ENCODE peak calls at places on chromosomes 3 and 15, in six cellular contexts. One of them, this sample, is unnamed. For H3K36me3, the result is how much of the 10 kb centered on the place peaks cover.

GRCh38 chr3:6560259-6560658 is 300.7 kb upstream of the GRM7 start:
- DNase-seq in kidney: no peak
- DNase-seq in thoracic aorta: no peak
- DNase-seq in A673: no peak
- DNase-seq in fibroblast of lung: no peak
- DNase-seq in body of pancreas: no peak
- DNase-seq in this sample: no peak

GRCh38 chr15:61820212-61820611 is 240.0 kb downstream of the VPS13C start:
- DNase-seq in A673: no peak
- DNase-seq in fibroblast of lung: no peak
- DNase-seq in thoracic aorta: no peak
- DNase-seq in body of pancreas: no peak
- DNase-seq in kidney: no peak
- DNase-seq in this sample: no peak

GRCh38 chr3:196080517-196080841 is 1.4 kb downstream of the TFRC start:
- DNase-seq in A673: no peak
- DNase-seq in fibroblast of lung: no peak
- DNase-seq in body of pancreas: no peak
- DNase-seq in kidney: no peak
- DNase-seq in thoracic aorta: no peak
- DNase-seq in this sample: no peak

GRCh38 chr15:55288006-55288717 is 1.5 kb downstream of the RAB27A start:
- DNase-seq in A673: no peak
- DNase-seq in body of pancreas: no peak
- DNase-seq in fibroblast of lung: no peak
- DNase-seq in thoracic aorta: no peak
- DNase-seq in kidney: no peak
- DNase-seq in this sample: no peak

GRCh38 chr15:57235865-57236264 is 140.4 kb upstream of the CGNL1 start:
- DNase-seq in kidney: no peak
- DNase-seq in fibroblast of lung: peak
- DNase-seq in thoracic aorta: no peak
- DNase-seq in A673: peak
- DNase-seq in body of pancreas: no peak
- DNase-seq in this sample: peak

GRCh38 chr3:14319654-14320182 is 82.7 kb upstream of the SLC6A6 start:
- DNase-seq in thoracic aorta: no peak
- DNase-seq in body of pancreas: peak
- DNase-seq in A673: peak
- DNase-seq in kidney: no peak
- DNase-seq in fibroblast of lung: peak
- DNase-seq in this sample: peak

GRCh38 chr3:50237133-50237651 is 1.2 kb downstream of the GNAI2 start:
- DNase-seq in A673: peak
- DNase-seq in fibroblast of lung: peak
- DNase-seq in kidney: peak
- DNase-seq in body of pancreas: no peak
- DNase-seq in thoracic aorta: no peak
- DNase-seq in this sample: no peak

GRCh38 chr3:136670166-136670565 is 82.0 kb downstream of the STAG1 start:
- DNase-seq in thoracic aorta: no peak
- DNase-seq in fibroblast of lung: no peak
- DNase-seq in A673: no peak
- DNase-seq in body of pancreas: no peak
- DNase-seq in kidney: no peak
- DNase-seq in this sample: no peak

GRCh38 chr3:113601240-113601639 is 68.9 kb downstream of the SIDT1 start:
- DNase-seq in thoracic aorta: no peak
- DNase-seq in body of pancreas: no peak
- DNase-seq in fibroblast of lung: no peak
- DNase-seq in kidney: no peak
- DNase-seq in A673: no peak
- DNase-seq in this sample: no peak

GRCh38 chr15:67824900-67825879 is at the start of gene SKOR1:
- DNase-seq in kidney: peak
- DNase-seq in body of pancreas: no peak
- DNase-seq in thoracic aorta: no peak
- DNase-seq in fibroblast of lung: peak
- DNase-seq in A673: no peak
- DNase-seq in this sample: no peak

GRCh38 chr3:156787015-156787414 is 39.1 kb upstream of the LEKR1 start:
- DNase-seq in fibroblast of lung: no peak
- DNase-seq in thoracic aorta: no peak
- DNase-seq in A673: no peak
- DNase-seq in body of pancreas: no peak
- DNase-seq in kidney: no peak
- DNase-seq in this sample: no peak

GRCh38 chr3:15805756-15806266 is 8.0 kb upstream of the ANKRD28 start:
- DNase-seq in kidney: no peak
- DNase-seq in fibroblast of lung: peak
- DNase-seq in A673: no peak
- DNase-seq in thoracic aorta: no peak
- DNase-seq in body of pancreas: no peak
- DNase-seq in this sample: no peak

GRCh38 chr3:129182390-129183180 is 1.1 kb downstream of the CNBP start:
- DNase-seq in thoracic aorta: no peak
- DNase-seq in A673: peak
- DNase-seq in fibroblast of lung: no peak
- DNase-seq in kidney: no peak
- DNase-seq in body of pancreas: no peak
- DNase-seq in this sample: peak

GRCh38 chr3:47612879-47613278 is 34.2 kb upstream of the CSPG5 start:
- DNase-seq in A673: no peak
- DNase-seq in fibroblast of lung: no peak
- DNase-seq in thoracic aorta: no peak
- DNase-seq in body of pancreas: no peak
- DNase-seq in kidney: no peak
- DNase-seq in this sample: no peak

GRCh38 chr3:16474920-16475319 is 38.6 kb downstream of the RFTN1 start:
- DNase-seq in thoracic aorta: no peak
- DNase-seq in fibroblast of lung: peak
- DNase-seq in kidney: no peak
- DNase-seq in A673: no peak
- DNase-seq in body of pancreas: no peak
- DNase-seq in this sample: no peak

GRCh38 chr3:124563376-124563775 is 166.9 kb upstream of the UMPS start:
- DNase-seq in thoracic aorta: no peak
- DNase-seq in A673: no peak
- DNase-seq in fibroblast of lung: peak
- DNase-seq in body of pancreas: no peak
- DNase-seq in kidney: no peak
- DNase-seq in this sample: no peak

GRCh38 chr3:4985330-4986174 is 6.3 kb downstream of the BHLHE40 start:
- DNase-seq in A673: no peak
- DNase-seq in thoracic aorta: no peak
- DNase-seq in kidney: peak
- DNase-seq in body of pancreas: peak
- DNase-seq in fibroblast of lung: no peak
- DNase-seq in this sample: peak

GRCh38 chr15:62121273-62122015 is 43.6 kb downstream of the C2CD4B start:
- DNase-seq in kidney: no peak
- DNase-seq in fibroblast of lung: no peak
- DNase-seq in thoracic aorta: no peak
- DNase-seq in A673: no peak
- DNase-seq in body of pancreas: no peak
- DNase-seq in this sample: no peak

GRCh38 chr15:31433101-31433500 is 106.5 kb downstream of the KLF13 start:
- DNase-seq in kidney: no peak
- DNase-seq in body of pancreas: no peak
- DNase-seq in A673: no peak
- DNase-seq in thoracic aorta: no peak
- DNase-seq in fibroblast of lung: no peak
- DNase-seq in this sample: peak

GRCh38 chr3:48399387-48400172 is 27.6 kb downstream of the FBXW12 start:
- DNase-seq in fibroblast of lung: no peak
- DNase-seq in A673: no peak
- DNase-seq in kidney: peak
- DNase-seq in thoracic aorta: no peak
- DNase-seq in body of pancreas: peak
- DNase-seq in this sample: no peak

DNA sequence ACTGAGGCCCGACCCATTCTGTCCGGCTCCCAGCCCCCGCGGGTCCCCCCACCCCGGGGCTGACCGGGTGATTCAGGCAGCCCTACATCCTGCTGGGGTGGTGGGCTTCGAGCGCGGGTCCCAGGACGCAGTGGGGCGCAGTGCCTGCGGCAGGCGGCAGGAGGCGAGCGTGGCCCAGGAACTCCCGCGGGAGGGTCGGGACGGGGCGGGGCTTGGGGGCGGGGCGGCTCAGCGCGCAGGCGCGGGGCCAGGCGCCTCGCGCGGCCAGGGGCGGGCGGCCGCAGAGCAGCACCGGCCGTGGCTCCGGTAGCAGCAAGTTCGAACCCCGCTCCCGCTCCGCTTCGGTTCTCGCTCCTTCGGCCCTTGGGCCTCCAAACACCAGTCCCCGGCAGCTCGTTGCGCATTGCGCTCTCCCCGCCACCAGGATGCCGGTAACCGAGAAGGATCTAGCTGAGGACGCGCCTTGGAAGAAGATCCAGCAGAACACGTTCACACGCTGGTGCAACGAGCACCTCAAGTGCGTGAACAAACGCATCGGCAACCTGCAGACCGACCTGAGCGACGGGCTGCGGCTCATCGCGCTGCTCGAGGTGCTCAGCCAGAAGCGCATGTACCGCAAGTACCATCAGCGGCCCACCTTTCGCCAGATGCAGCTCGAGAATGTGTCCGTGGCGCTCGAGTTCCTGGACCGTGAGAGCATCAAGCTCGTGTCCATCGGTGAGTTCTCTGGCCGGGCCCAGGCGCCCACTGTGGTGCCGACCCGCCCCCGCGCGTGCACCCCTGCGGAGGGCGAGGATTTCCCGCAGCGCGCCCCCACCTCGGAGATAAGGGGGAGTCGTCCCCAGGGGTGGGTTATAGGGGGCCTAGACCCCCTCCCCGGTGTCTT is at the start of gene FLNB:
- DNase-seq in body of pancreas: peak
- DNase-seq in thoracic aorta: no peak
- DNase-seq in kidney: peak
- DNase-seq in fibroblast of lung: peak
- DNase-seq in A673: peak
- DNase-seq in this sample: peak
- H3K4me3 ChIP-seq in body of pancreas: peak
- H3K4me3 ChIP-seq in thoracic aorta: peak
- H3K4me3 ChIP-seq in kidney: peak
- H3K4me3 ChIP-seq in fibroblast of lung: peak
- H3K4me3 ChIP-seq in A673: peak
- H3K4me3 ChIP-seq in this sample: peak

GRCh38 chr3:146387566-146387965 is 81.8 kb downstream of the PLSCR2 start:
- DNase-seq in body of pancreas: no peak
- DNase-seq in A673: no peak
- DNase-seq in thoracic aorta: no peak
- DNase-seq in kidney: no peak
- DNase-seq in fibroblast of lung: no peak
- DNase-seq in this sample: no peak
- H3K36me3 ChIP-seq in body of pancreas: under half
- H3K36me3 ChIP-seq in A673: under half
- H3K36me3 ChIP-seq in thoracic aorta: under half
- H3K36me3 ChIP-seq in kidney: under half
- H3K36me3 ChIP-seq in fibroblast of lung: under half
- H3K36me3 ChIP-seq in this sample: under half

GRCh38 chr3:172098698-172099494 is 59.5 kb downstream of the FNDC3B start:
- DNase-seq in fibroblast of lung: no peak
- DNase-seq in body of pancreas: peak
- DNase-seq in A673: no peak
- DNase-seq in thoracic aorta: no peak
- DNase-seq in kidney: no peak
- DNase-seq in this sample: no peak
- H3K4me3 ChIP-seq in fibroblast of lung: no peak
- H3K4me3 ChIP-seq in body of pancreas: no peak
- H3K4me3 ChIP-seq in A673: no peak
- H3K4me3 ChIP-seq in thoracic aorta: no peak
- H3K4me3 ChIP-seq in kidney: no peak
- H3K4me3 ChIP-seq in this sample: no peak

GRCh38 chr3:123299581-123299980 is 97.8 kb downstream of the SEC22A start:
- DNase-seq in A673: no peak
- DNase-seq in body of pancreas: no peak
- DNase-seq in kidney: peak
- DNase-seq in thoracic aorta: no peak
- DNase-seq in fibroblast of lung: no peak
- DNase-seq in this sample: no peak

GRCh38 chr3:123302961-123303360 is 101.2 kb downstream of the SEC22A start:
- DNase-seq in kidney: peak
- DNase-seq in body of pancreas: no peak
- DNase-seq in fibroblast of lung: no peak
- DNase-seq in A673: no peak
- DNase-seq in thoracic aorta: no peak
- DNase-seq in this sample: no peak

GRCh38 chr3:123300572-123300971 is 98.8 kb downstream of the SEC22A start:
- DNase-seq in fibroblast of lung: no peak
- DNase-seq in kidney: no peak
- DNase-seq in body of pancreas: no peak
- DNase-seq in A673: no peak
- DNase-seq in thoracic aorta: no peak
- DNase-seq in this sample: no peak

GRCh38 chr3:123300056-123300455 is 98.3 kb downstream of the SEC22A start:
- DNase-seq in fibroblast of lung: no peak
- DNase-seq in body of pancreas: no peak
- DNase-seq in kidney: peak
- DNase-seq in thoracic aorta: no peak
- DNase-seq in A673: no peak
- DNase-seq in this sample: no peak

DNA sequence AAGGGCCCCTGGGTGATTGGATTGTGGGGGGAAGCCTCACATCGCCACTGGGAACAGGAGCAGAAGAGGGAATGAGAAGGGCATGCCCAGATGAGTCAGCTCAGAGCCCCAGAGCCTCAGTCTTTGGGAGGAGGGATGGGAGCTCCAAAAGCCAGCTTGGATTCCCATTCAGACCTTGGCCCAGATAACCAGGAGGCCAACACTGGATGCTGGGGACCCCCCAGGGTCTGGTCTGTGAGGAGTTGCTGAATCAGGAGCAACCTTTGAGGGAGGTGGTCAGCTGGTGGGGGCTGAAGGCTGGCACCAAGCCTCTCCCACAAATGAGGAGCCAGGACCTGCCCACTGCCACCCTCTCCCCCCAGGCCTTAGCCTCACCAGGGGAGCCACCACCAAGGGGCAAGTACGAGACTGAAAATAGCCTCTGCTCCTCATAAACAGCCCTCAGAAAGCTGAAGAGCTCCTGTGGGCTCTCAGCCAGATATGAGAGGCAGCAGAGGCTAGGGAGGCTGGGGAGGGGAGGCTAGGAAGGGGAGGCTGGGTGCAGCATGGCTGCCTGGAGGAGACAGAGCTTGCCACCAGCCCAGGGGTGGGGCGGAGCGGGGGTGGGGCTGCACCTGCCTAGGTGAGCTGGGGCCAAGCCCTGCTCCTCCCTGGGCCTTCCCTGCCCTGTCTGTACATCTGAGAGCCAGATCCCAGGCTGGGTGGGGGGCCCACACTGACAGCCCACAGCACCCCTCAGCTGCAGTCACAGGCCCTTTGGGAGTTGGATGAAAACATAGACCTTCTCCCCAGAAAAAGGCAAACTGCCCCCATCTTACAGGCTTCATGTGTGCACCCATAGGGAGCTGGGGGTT is 99.8 kb downstream of the SEC22A start:
- DNase-seq in kidney: peak
- DNase-seq in A673: no peak
- DNase-seq in body of pancreas: no peak
- DNase-seq in fibroblast of lung: no peak
- DNase-seq in thoracic aorta: no peak
- DNase-seq in this sample: no peak
- H3K36me3 ChIP-seq in kidney: under half
- H3K36me3 ChIP-seq in A673: under half
- H3K36me3 ChIP-seq in body of pancreas: under half
- H3K36me3 ChIP-seq in fibroblast of lung: under half
- H3K36me3 ChIP-seq in thoracic aorta: half or more
- H3K36me3 ChIP-seq in this sample: under half

GRCh38 chr3:123028233-123028828 is 768 bp upstream of the SEMA5B start:
- DNase-seq in thoracic aorta: no peak
- DNase-seq in kidney: no peak
- DNase-seq in body of pancreas: peak
- DNase-seq in A673: peak
- DNase-seq in fibroblast of lung: peak
- DNase-seq in this sample: peak
- H3K4me3 ChIP-seq in thoracic aorta: peak
- H3K4me3 ChIP-seq in kidney: peak
- H3K4me3 ChIP-seq in body of pancreas: no peak
- H3K4me3 ChIP-seq in A673: peak
- H3K4me3 ChIP-seq in fibroblast of lung: no peak
- H3K4me3 ChIP-seq in this sample: peak

This sample was measured in BE2C.